ENCODE peak calls at places on chromosomes 5 and 9, in five cellular contexts. I, T, A, E and M are unnamed samples.

GRCh38 chr9:77575785-77576184 is 72.3 kb downstream of the GNA14 start:
- DNase-seq in I (no peak), T (no peak), A (peak; percentile 53), E (peak; percentile 12), M (peak; percentile 50)

GRCh38 chr9:127415158-127415557 is 9.0 kb upstream of the ZNF79 start:
- DNase-seq in I (no peak), T (no peak), A (no peak), E (no peak), M (no peak)

GRCh38 chr5:149887622-149888183 is 56.9 kb downstream of the PDE6A start:
- DNase-seq in I (no peak), T (no peak), A (peak; percentile 59), E (peak; percentile 89), M (peak; percentile 92)

GRCh38 chr5:172146748-172147092 is 41.3 kb downstream of the STK10 start:
- DNase-seq in I (no peak), T (no peak), A (no peak), E (no peak), M (no peak)

GRCh38 chr9:110742741-110743371 is 74.3 kb downstream of the MUSK start:
- DNase-seq in I (no peak), T (no peak), A (no peak), E (peak; percentile 70), M (peak; percentile 67)

GRCh38 chr5:124504081-124504916 is 242.1 kb downstream of the ZNF608 start:
- DNase-seq in I (no peak), T (no peak), A (no peak), E (peak; percentile 3), M (no peak)

GRCh38 chr5:56279979-56280378 is 46.8 kb upstream of the ANKRD55 start:
- DNase-seq in I (no peak), T (no peak), A (no peak), E (peak; percentile 80), M (peak; percentile 94)

GRCh38 chr5:123095694-123096120 is 6.7 kb downstream of the PRDM6 start:
- DNase-seq in I (no peak), T (no peak), A (no peak), E (no peak), M (no peak)

GRCh38 chr9:72199253-72199652 is 50.0 kb downstream of the GDA start:
- DNase-seq in I (no peak), T (no peak), A (no peak), E (no peak), M (no peak)

GRCh38 chr5:23631283-23632045 is 124.1 kb downstream of the PRDM9 start:
- DNase-seq in I (no peak), T (no peak), A (no peak), E (peak; percentile 6), M (peak; percentile 64)

GRCh38 chr9:14989811-14990210 is 79.6 kb upstream of the FREM1 start:
- DNase-seq in I (no peak), T (no peak), A (no peak), E (peak; percentile 15), M (no peak)

GRCh38 chr5:138953370-138954256 is 78.5 kb upstream of the LRRTM2 start:
- DNase-seq in I (no peak), T (peak; percentile 91), A (peak; percentile 67), E (peak; percentile 69), M (peak; percentile 64)

GRCh38 chr9:82668724-82669324 is 394.1 kb downstream of the RASEF start:
- DNase-seq in I (no peak), T (no peak), A (no peak), E (no peak), M (no peak)

GRCh38 chr5:175621971-175622370 is 35.9 kb upstream of the HRH2 start:
- DNase-seq in I (no peak), T (no peak), A (no peak), E (no peak), M (no peak)

GRCh38 chr5:90967443-90967842 is 408.8 kb downstream of the ADGRV1 start:
- DNase-seq in I (no peak), T (no peak), A (no peak), E (no peak), M (no peak)

GRCh38 chr5:108642170-108642906 is 105.4 kb upstream of the FER start:
- DNase-seq in I (no peak), T (peak; percentile 34), A (peak; percentile 79), E (peak; percentile 63), M (peak; percentile 71)

GRCh38 chr5:165914462-165914861 is 2377.0 kb upstream of the WWC1 start:
- DNase-seq in I (no peak), T (no peak), A (no peak), E (no peak), M (no peak)

GRCh38 chr5:163245584-163245983 is 191.8 kb upstream of the CCNG1 start:
- DNase-seq in I (no peak), T (no peak), A (no peak), E (no peak), M (no peak)

GRCh38 chr5:5203441-5203840 is 63.3 kb downstream of the ADAMTS16 start:
- DNase-seq in I (no peak), T (no peak), A (no peak), E (no peak), M (peak; percentile 21)

GRCh38 chr5:112978836-112979235 is 2.2 kb downstream of the DCP2 start:
- DNase-seq in I (no peak), T (no peak), A (peak; percentile 34), E (no peak), M (no peak)

GRCh38 chr5:180595381-180596114 is 4.2 kb upstream of the SCGB3A1 start:
- DNase-seq in I (no peak), T (no peak), A (no peak), E (no peak), M (no peak)

GRCh38 chr5:137466888-137467287 is 32.2 kb downstream of the SPOCK1 start:
- DNase-seq in I (no peak), T (no peak), A (no peak), E (no peak), M (no peak)

GRCh38 chr5:88940712-88941111 is 57.7 kb upstream of the MEF2C start:
- DNase-seq in I (no peak), T (no peak), A (no peak), E (peak; percentile 18), M (no peak)

GRCh38 chr5:81286059-81286617 is 15.2 kb upstream of the ZCCHC9 start:
- DNase-seq in I (no peak), T (no peak), A (no peak), E (no peak), M (no peak)

GRCh38 chr5:3348576-3349535 is 246.8 kb upstream of the IRX1 start:
- DNase-seq in I (no peak), T (no peak), A (no peak), E (no peak), M (no peak)

GRCh38 chr5:37738057-37738691 is 101.7 kb downstream of the GDNF start:
- DNase-seq in I (no peak), T (no peak), A (peak; percentile 62), E (peak; percentile 96), M (peak; percentile 88)

GRCh38 chr5:178496661-178497060 is 93.5 kb downstream of the COL23A1 start:
- DNase-seq in I (no peak), T (no peak), A (no peak), E (peak; percentile 21), M (no peak)

GRCh38 chr5:110040178-110040577 is 350.5 kb downstream of the MAN2A1 start:
- DNase-seq in I (no peak), T (no peak), A (peak; percentile 24), E (no peak), M (no peak)

GRCh38 chr5:7419367-7419766 is 23.4 kb downstream of the ADCY2 start:
- DNase-seq in I (no peak), T (no peak), A (no peak), E (no peak), M (no peak)

GRCh38 chr5:181127456-181127855 is 3.5 kb downstream of the OR2V1 start:
- DNase-seq in I (no peak), T (no peak), A (no peak), E (no peak), M (no peak)

GRCh38 chr5:40680741-40681350 is 1.1 kb downstream of the PTGER4 start:
- DNase-seq in I (no peak), T (no peak), A (no peak), E (no peak), M (no peak)

GRCh38 chr5:180338001-180338707 is 15.0 kb downstream of the GFPT2 start:
- DNase-seq in I (no peak), T (peak; percentile 26), A (no peak), E (no peak), M (no peak)

GRCh38 chr5:134864707-134865106 is 9.5 kb upstream of the TXNDC15 start:
- DNase-seq in I (no peak), T (no peak), A (peak; percentile 40), E (no peak), M (no peak)

GRCh38 chr9:87579761-87580626 is 82.3 kb downstream of the DAPK1 start:
- DNase-seq in I (no peak), T (no peak), A (no peak), E (no peak), M (no peak)